ENCODE peak calls at places on chromosomes 6 and 20, in four cellular contexts. G is uterus, M is HCT116, J is mucosa of descending colon. N is an unnamed sample.
A peak's percentile ranks its signal among the peaks of the same experiment; 100 is the strongest.

GRCh38 chr6:1612902-1613301 is 3.2 kb downstream of the FOXC1 start:
- DNase-seq in G (no peak), M (no peak), J (no peak), N (no peak)

GRCh38 chr6:5537967-5538366 is 276.7 kb downstream of the FARS2 start:
- DNase-seq in G (no peak), M (no peak), J (no peak), N (no peak)

GRCh38 chr6:4615891-4616290 is 160.3 kb upstream of the CDYL start:
- DNase-seq in G (no peak), M (no peak), J (no peak), N (no peak)

GRCh38 chr6:159908940-159909339 is 18.2 kb downstream of the MAS1 start:
- DNase-seq in G (no peak), M (no peak), J (no peak), N (no peak)

GRCh38 chr6:4179960-4180652 is 44.7 kb upstream of the ECI2 start:
- DNase-seq in G (no peak), M (no peak), J (no peak), N (no peak)

GRCh38 chr6:28922004-28922840 is 1.6 kb downstream of the TRIM27 start:
- DNase-seq in G (no peak), M (peak; percentile 62), J (no peak), N (peak; percentile 61)

GRCh38 chr6:85580878-85581267 is 12.8 kb downstream of the SNX14 start:
- DNase-seq in G (no peak), M (no peak), J (no peak), N (peak; percentile 24)

GRCh38 chr20:61520761-61521460 is 268.9 kb downstream of the CDH4 start:
- DNase-seq in G (no peak), M (no peak), J (no peak), N (no peak)

GRCh38 chr6:7615611-7616383 is 25.8 kb downstream of the SNRNP48 start:
- DNase-seq in G (no peak), M (peak; percentile 48), J (no peak), N (peak; percentile 32)

GRCh38 chr6:26280409-26280808 is 84.6 kb upstream of the BTN3A2 start:
- DNase-seq in G (no peak), M (no peak), J (no peak), N (no peak)

GRCh38 chr20:37231970-37232620 is 29.5 kb downstream of the GHRH start:
- DNase-seq in G (no peak), M (no peak), J (no peak), N (no peak)

GRCh38 chr20:33301192-33301930 is 18.3 kb downstream of the BPIFB1 start:
- DNase-seq in G (no peak), M (no peak), J (no peak), N (no peak)

GRCh38 chr6:96089173-96089572 is 73.4 kb downstream of the FUT9 start:
- DNase-seq in G (no peak), M (peak; percentile 13), J (no peak), N (peak; percentile 39)
- TF ChIP-seq CTCF in G (no peak), M (peak; percentile 57), J (no peak), N (peak; percentile 59)

DNA sequence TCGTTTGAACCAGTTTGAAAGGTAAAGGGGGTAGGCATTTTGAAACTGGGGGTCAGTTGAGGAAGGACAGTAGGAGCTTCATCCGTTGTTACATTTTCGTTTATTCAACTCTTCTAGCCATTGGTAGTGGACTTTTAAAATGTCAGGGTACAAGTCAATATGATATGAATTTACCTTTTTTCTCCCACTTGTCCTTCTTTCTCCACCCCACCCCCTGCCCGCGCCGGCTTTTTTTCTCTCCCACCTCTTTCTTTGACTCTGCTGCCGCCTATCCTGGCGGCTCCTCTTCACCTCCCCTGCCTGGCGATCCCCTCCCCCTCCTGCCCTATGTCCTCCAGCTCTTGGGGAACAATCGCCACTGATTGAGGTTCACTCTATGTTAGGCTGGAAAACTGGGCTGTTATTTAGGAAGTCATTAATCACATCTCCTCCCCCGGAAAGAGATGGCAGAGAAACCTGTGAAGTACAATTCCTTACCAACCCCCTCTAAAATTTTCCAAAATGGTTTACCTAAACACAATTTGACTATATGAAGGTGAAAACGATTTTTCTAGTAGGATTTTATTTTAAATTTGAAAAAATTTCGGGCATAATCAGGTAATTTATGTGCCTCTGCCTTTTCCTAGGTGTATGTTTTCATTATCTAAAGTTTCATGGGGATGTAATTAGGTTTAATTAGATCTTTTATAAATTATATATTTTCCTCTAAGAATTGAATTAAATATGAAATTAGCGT is 812 bp upstream of the LIN28B start:
- DNase-seq in G (no peak), M (no peak), J (no peak), N (no peak)
- TF ChIP-seq CTCF in G (no peak), M (no peak), J (no peak), N (no peak)

GRCh38 chr6:106360989-106361430 is 493 bp downstream of the CRYBG1 start:
- DNase-seq in G (no peak), M (no peak), J (peak; percentile 55), N (peak; percentile 48)
- TF ChIP-seq CTCF in G (no peak), M (no peak), J (no peak), N (no peak)

GRCh38 chr6:88426005-88426404 is 259.9 kb upstream of the CNR1 start:
- DNase-seq in G (no peak), M (no peak), J (no peak), N (no peak)

GRCh38 chr6:88428068-88428467 is 261.9 kb upstream of the CNR1 start:
- DNase-seq in G (no peak), M (no peak), J (no peak), N (no peak)

DNA sequence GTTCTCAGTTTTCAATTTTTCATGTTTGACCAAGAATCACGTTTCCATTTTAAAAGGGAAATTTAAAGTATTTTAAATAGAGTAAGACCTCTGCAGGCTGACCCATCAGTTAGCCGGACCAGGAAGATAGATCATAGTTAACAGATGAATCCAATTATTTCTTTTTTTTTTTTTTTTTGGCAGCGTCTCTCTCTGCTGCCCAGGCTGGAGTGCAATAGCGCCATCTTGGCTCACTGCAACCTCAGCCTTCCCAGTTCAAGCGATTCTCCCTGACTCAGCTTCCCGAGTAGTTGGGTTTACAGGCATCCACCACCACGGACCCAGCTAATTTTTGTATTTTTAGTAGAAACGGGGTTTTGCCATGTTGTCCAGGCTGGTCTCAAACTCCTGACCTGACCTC is 256.7 kb upstream of the CNR1 start:
- DNase-seq in G (no peak), M (no peak), J (no peak), N (no peak)
- TF ChIP-seq CTCF in G (no peak), M (peak; percentile 20), J (no peak), N (no peak)

DNA sequence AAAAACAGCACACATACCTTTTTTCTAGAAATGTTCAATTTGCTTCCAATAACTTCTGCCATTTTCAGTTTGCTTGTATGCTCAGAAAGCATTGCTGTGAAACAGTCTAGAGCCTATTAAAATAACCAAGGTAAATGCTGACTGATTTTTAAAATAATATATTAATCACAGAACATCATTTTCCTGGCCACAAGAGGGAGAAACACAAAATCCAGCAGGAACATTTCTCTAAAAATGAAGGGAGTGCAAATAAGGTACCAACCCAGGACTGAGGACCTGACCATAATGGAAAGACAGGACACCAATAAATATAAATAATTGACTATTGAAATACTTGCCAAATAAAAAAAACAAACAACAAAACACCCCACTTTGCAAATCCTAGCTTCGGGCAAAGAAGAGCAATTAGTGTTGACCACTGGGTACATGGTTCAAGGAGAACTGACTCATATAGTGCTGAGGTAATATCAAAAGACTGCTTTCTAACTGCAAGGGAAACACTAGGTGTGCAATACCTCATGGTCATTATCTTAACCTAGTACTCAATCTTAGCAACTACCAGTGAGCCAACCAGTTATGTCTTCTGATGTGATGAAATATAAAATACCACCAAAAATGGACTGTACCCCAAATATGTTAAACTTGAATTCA is 42.9 kb downstream of the MDN1 start:
- DNase-seq in G (no peak), M (no peak), J (no peak), N (no peak)
- TF ChIP-seq CTCF in G (no peak), M (peak; percentile 13), J (no peak), N (no peak)

DNA sequence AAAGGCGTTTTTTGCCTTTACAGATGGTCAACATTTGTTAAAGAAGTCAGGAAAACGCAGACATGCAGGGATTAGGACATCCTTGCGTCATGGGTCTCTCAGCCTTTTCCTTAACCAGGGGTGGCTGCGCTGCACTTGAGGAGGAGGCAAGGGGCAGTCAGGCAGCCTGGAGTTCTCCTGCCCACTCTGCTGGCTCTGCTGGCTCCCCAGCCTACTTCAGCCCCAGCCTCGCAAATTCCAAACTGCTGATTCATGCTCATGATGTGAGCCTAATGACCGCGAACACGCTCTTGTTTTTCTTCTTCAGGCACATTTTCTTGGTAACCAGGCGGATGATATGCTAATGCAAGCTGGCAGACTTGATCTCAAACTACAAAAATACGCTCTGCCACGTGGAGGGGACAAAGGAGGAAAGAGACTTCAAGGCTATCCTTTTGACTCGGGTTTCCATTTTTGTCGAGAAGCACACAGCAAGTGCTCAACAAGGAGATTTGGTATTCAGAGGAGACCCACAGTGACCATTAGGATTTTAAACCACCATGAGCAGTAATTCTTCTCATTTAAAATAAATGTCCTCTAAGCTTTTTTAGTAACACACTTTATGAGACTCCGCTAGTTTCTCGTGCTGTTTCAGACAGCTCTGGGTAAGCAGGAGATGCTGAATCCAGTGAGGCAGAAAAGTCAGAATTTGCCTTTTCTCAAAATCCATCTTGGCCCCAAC is 290.2 kb upstream of the STXBP5 start:
- DNase-seq in G (peak; percentile 57), M (peak; percentile 82), J (peak; percentile 71), N (peak; percentile 63)
- TF ChIP-seq CTCF in G (no peak), M (no peak), J (no peak), N (no peak)

DNA sequence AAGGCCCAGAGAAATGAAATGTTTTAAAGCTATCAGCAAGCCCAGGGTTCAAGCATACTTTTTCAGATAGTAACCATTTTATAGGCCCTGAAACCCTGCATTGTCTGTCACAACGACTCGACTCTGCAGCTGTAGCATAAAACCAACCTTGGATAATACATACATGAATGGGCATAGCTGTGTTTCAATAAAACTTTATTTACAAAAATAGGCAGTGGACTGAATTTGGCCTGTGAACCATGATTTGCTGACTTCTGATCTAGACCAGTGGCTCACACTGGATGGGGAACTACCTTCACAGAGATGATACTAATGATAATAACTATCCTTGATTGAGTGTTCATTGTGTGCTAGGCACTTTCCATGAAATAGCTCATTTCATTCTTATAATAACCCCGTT is 97.3 kb upstream of the ZNFX1 start:
- DNase-seq in G (no peak), M (no peak), J (no peak), N (no peak)
- TF ChIP-seq CTCF in G (no peak), M (no peak), J (no peak), N (no peak)

DNA sequence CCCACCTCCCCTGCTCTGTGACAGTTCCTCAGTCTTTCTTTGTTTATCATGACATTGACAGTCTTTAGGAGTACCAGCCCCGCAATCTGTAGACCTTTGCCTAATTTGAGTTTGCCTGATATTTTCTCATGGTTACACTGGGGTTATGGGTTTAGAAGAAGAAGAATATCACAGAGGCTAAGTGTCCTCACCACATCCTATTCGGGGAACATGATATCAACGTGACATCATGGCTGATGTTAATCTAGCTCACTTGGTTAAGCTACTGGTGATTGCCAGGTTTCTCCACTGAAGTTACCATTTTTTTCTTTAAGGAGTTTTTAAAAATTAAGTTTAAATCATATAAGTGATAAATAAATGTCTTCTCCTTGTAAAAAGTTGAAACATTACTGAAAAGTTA is 127.5 kb downstream of the CEP57L1 start:
- DNase-seq in G (no peak), M (no peak), J (no peak), N (no peak)
- TF ChIP-seq CTCF in G (no peak), M (no peak), J (no peak), N (no peak)

DNA sequence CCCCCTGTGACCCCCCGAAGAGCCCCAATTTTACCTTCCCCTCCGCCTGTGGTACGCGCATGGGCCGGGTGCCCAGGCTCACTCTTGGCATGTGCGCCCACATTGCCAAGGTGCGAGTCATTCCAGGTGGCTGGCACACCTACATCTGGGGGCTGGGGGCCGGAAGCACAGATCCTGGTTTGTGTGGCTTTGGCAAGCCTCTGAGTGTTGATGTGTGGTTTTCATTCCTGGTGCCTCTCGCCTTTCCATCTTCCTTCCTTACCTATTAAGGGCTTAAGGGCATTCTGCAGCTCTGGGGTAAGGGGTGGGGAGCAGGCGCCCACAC is 380 bp upstream of the RNF39 start:
- DNase-seq in G (no peak), M (no peak), J (peak; percentile 61), N (peak; percentile 87)
- TF ChIP-seq CTCF in G (no peak), M (no peak), J (no peak), N (no peak)